ENCODE peak calls at places on chromosomes 1 and 21, in five cellular contexts. One of them, this sample, is unnamed.

GRCh38 chr1:39170731-39171375 is 33.6 kb upstream of the MACF1 start:
- DNase-seq in thoracic aorta: no peak
- DNase-seq in AG04450: no peak
- DNase-seq in upper lobe of right lung: no peak
- DNase-seq in lower lobe of right lung: no peak
- DNase-seq in this sample: peak; percentile 81

GRCh38 chr1:151946366-151946764 is 37.1 kb upstream of the THEM4 start:
- DNase-seq in thoracic aorta: no peak
- DNase-seq in AG04450: no peak
- DNase-seq in upper lobe of right lung: no peak
- DNase-seq in lower lobe of right lung: no peak
- DNase-seq in this sample: no peak

GRCh38 chr1:53572061-53572801 is 113.0 kb downstream of the DMRTB1 start:
- DNase-seq in thoracic aorta: no peak
- DNase-seq in AG04450: peak; percentile 34
- DNase-seq in upper lobe of right lung: peak; percentile 55
- DNase-seq in lower lobe of right lung: no peak
- DNase-seq in this sample: peak; percentile 50

GRCh38 chr21:44998621-44999427 is 59.0 kb downstream of the SLX9 start:
- DNase-seq in thoracic aorta: no peak
- DNase-seq in AG04450: no peak
- DNase-seq in upper lobe of right lung: no peak
- DNase-seq in lower lobe of right lung: peak; percentile 44
- DNase-seq in this sample: no peak

GRCh38 chr1:100862591-100862990 is 32.1 kb downstream of the EXTL2 start:
- DNase-seq in thoracic aorta: no peak
- DNase-seq in AG04450: peak; percentile 33
- DNase-seq in upper lobe of right lung: no peak
- DNase-seq in lower lobe of right lung: no peak
- DNase-seq in this sample: peak; percentile 44

GRCh38 chr1:107076846-107077245 is 20.4 kb downstream of the PRMT6 start:
- DNase-seq in thoracic aorta: no peak
- DNase-seq in AG04450: peak; percentile 23
- DNase-seq in upper lobe of right lung: no peak
- DNase-seq in lower lobe of right lung: no peak
- DNase-seq in this sample: no peak

GRCh38 chr1:30691480-30691879 is 31.9 kb downstream of the MATN1 start:
- DNase-seq in thoracic aorta: no peak
- DNase-seq in AG04450: no peak
- DNase-seq in upper lobe of right lung: peak; percentile 40
- DNase-seq in lower lobe of right lung: no peak
- DNase-seq in this sample: no peak

GRCh38 chr21:46171996-46172862 is 12.0 kb downstream of the SPATC1L start:
- DNase-seq in thoracic aorta: no peak
- DNase-seq in AG04450: no peak
- DNase-seq in upper lobe of right lung: peak; percentile 30
- DNase-seq in lower lobe of right lung: no peak
- DNase-seq in this sample: no peak

GRCh38 chr1:88943221-88943620 is 49.2 kb downstream of the KYAT3 start:
- DNase-seq in thoracic aorta: no peak
- DNase-seq in AG04450: no peak
- DNase-seq in upper lobe of right lung: no peak
- DNase-seq in lower lobe of right lung: no peak
- DNase-seq in this sample: no peak

GRCh38 chr1:106554294-106554693 is 502.2 kb upstream of the PRMT6 start:
- DNase-seq in thoracic aorta: no peak
- DNase-seq in AG04450: no peak
- DNase-seq in upper lobe of right lung: no peak
- DNase-seq in lower lobe of right lung: no peak
- DNase-seq in this sample: no peak

GRCh38 chr21:28928578-28929124 is 64.0 kb downstream of the LTN1 start:
- DNase-seq in thoracic aorta: no peak
- DNase-seq in AG04450: no peak
- DNase-seq in upper lobe of right lung: no peak
- DNase-seq in lower lobe of right lung: no peak
- DNase-seq in this sample: peak; percentile 55

GRCh38 chr1:3423245-3423829 is 31.1 kb upstream of the ARHGEF16 start:
- DNase-seq in thoracic aorta: peak; percentile 51
- DNase-seq in AG04450: no peak
- DNase-seq in upper lobe of right lung: peak; percentile 86
- DNase-seq in lower lobe of right lung: peak; percentile 84
- DNase-seq in this sample: no peak

GRCh38 chr21:34113842-34114241 is 40.5 kb downstream of the MRPS6 start:
- DNase-seq in thoracic aorta: no peak
- DNase-seq in AG04450: no peak
- DNase-seq in upper lobe of right lung: no peak
- DNase-seq in lower lobe of right lung: no peak
- DNase-seq in this sample: no peak

GRCh38 chr1:75632350-75632949 is 21.5 kb upstream of the SLC44A5 start:
- DNase-seq in thoracic aorta: no peak
- DNase-seq in AG04450: no peak
- DNase-seq in upper lobe of right lung: no peak
- DNase-seq in lower lobe of right lung: no peak
- DNase-seq in this sample: peak; percentile 32

GRCh38 chr1:102661481-102661880 is 446.8 kb downstream of the COL11A1 start:
- DNase-seq in thoracic aorta: no peak
- DNase-seq in AG04450: no peak
- DNase-seq in upper lobe of right lung: no peak
- DNase-seq in lower lobe of right lung: peak; percentile 20
- DNase-seq in this sample: no peak

GRCh38 chr21:42574234-42575027 is 60.8 kb downstream of the SLC37A1 start:
- DNase-seq in thoracic aorta: no peak
- DNase-seq in AG04450: no peak
- DNase-seq in upper lobe of right lung: peak; percentile 62
- DNase-seq in lower lobe of right lung: peak; percentile 45
- DNase-seq in this sample: peak; percentile 45

GRCh38 chr1:44721521-44722361 is 9.2 kb downstream of the RNU5D-1 start:
- DNase-seq in thoracic aorta: no peak
- DNase-seq in AG04450: peak; percentile 87
- DNase-seq in upper lobe of right lung: peak; percentile 81
- DNase-seq in lower lobe of right lung: peak; percentile 78
- DNase-seq in this sample: peak; percentile 96

GRCh38 chr1:228151526-228151925 is 1.8 kb downstream of the GJC2 start:
- DNase-seq in thoracic aorta: no peak
- DNase-seq in AG04450: no peak
- DNase-seq in upper lobe of right lung: no peak
- DNase-seq in lower lobe of right lung: no peak
- DNase-seq in this sample: no peak

GRCh38 chr1:38244218-38244617 is 197.6 kb upstream of the POU3F1 start:
- DNase-seq in thoracic aorta: no peak
- DNase-seq in AG04450: no peak
- DNase-seq in upper lobe of right lung: no peak
- DNase-seq in lower lobe of right lung: no peak
- DNase-seq in this sample: no peak

GRCh38 chr1:235783148-235783776 is 83.4 kb downstream of the LYST start:
- DNase-seq in thoracic aorta: no peak
- DNase-seq in AG04450: peak; percentile 15
- DNase-seq in upper lobe of right lung: no peak
- DNase-seq in lower lobe of right lung: no peak
- DNase-seq in this sample: peak; percentile 57

GRCh38 chr1:16913866-16914662 is 7.7 kb upstream of the CROCC start:
- DNase-seq in thoracic aorta: peak; percentile 63
- DNase-seq in AG04450: peak; percentile 89
- DNase-seq in upper lobe of right lung: peak; percentile 96
- DNase-seq in lower lobe of right lung: peak; percentile 94
- DNase-seq in this sample: peak; percentile 95

GRCh38 chr1:87880747-87881133 is 552.1 kb downstream of the LMO4 start:
- DNase-seq in thoracic aorta: no peak
- DNase-seq in AG04450: no peak
- DNase-seq in upper lobe of right lung: no peak
- DNase-seq in lower lobe of right lung: no peak
- DNase-seq in this sample: peak; percentile 57

GRCh38 chr1:21072721-21073120 is 104.0 kb downstream of the EIF4G3 start:
- DNase-seq in thoracic aorta: no peak
- DNase-seq in AG04450: no peak
- DNase-seq in upper lobe of right lung: no peak
- DNase-seq in lower lobe of right lung: no peak
- DNase-seq in this sample: no peak

GRCh38 chr1:33654267-33654832 is 181.9 kb downstream of the ZSCAN20 start:
- DNase-seq in thoracic aorta: no peak
- DNase-seq in AG04450: no peak
- DNase-seq in upper lobe of right lung: no peak
- DNase-seq in lower lobe of right lung: no peak
- DNase-seq in this sample: peak; percentile 25

GRCh38 chr1:60066001-60066400 is 7.6 kb downstream of the C1orf87 start:
- DNase-seq in thoracic aorta: no peak
- DNase-seq in AG04450: no peak
- DNase-seq in upper lobe of right lung: no peak
- DNase-seq in lower lobe of right lung: no peak
- DNase-seq in this sample: peak; percentile 82

GRCh38 chr1:3133671-3134070 is 64.7 kb downstream of the PRDM16 start:
- DNase-seq in thoracic aorta: no peak
- DNase-seq in AG04450: no peak
- DNase-seq in upper lobe of right lung: peak; percentile 74
- DNase-seq in lower lobe of right lung: peak; percentile 62
- DNase-seq in this sample: no peak

GRCh38 chr1:28935293-28935692 is 20.9 kb downstream of the EPB41 start:
- DNase-seq in thoracic aorta: no peak
- DNase-seq in AG04450: no peak
- DNase-seq in upper lobe of right lung: no peak
- DNase-seq in lower lobe of right lung: no peak
- DNase-seq in this sample: no peak

GRCh38 chr1:1562556-1563195 is 12.0 kb downstream of the SSU72 start:
- DNase-seq in thoracic aorta: no peak
- DNase-seq in AG04450: no peak
- DNase-seq in upper lobe of right lung: no peak
- DNase-seq in lower lobe of right lung: no peak
- DNase-seq in this sample: no peak

GRCh38 chr1:3454811-3455618 is 550 bp downstream of the ARHGEF16 start:
- DNase-seq in thoracic aorta: no peak
- DNase-seq in AG04450: no peak
- DNase-seq in upper lobe of right lung: peak; percentile 86
- DNase-seq in lower lobe of right lung: peak; percentile 78
- DNase-seq in this sample: no peak

GRCh38 chr1:247007511-247008405 is at the start of gene ZNF695:
- DNase-seq in thoracic aorta: peak; percentile 31
- DNase-seq in AG04450: peak; percentile 82
- DNase-seq in upper lobe of right lung: peak; percentile 87
- DNase-seq in lower lobe of right lung: peak; percentile 86
- DNase-seq in this sample: peak; percentile 92
- H3K4me3 ChIP-seq in thoracic aorta: peak within 1 kb of the TSS; percentile 68
- H3K4me3 ChIP-seq in AG04450: peak within 1 kb of the TSS; percentile 83
- H3K4me3 ChIP-seq in upper lobe of right lung: peak within 1 kb of the TSS; percentile 52
- H3K4me3 ChIP-seq in lower lobe of right lung: peak within 1 kb of the TSS; percentile 58
- H3K4me3 ChIP-seq in this sample: peak within 1 kb of the TSS; percentile 70

GRCh38 chr1:203771901-203772301 is 6.9 kb downstream of the LAX1 start:
- DNase-seq in thoracic aorta: no peak
- DNase-seq in AG04450: no peak
- DNase-seq in upper lobe of right lung: no peak
- DNase-seq in lower lobe of right lung: no peak
- DNase-seq in this sample: peak; percentile 72

GRCh38 chr1:203772836-203773235 is 7.9 kb downstream of the LAX1 start:
- DNase-seq in thoracic aorta: no peak
- DNase-seq in AG04450: no peak
- DNase-seq in upper lobe of right lung: no peak
- DNase-seq in lower lobe of right lung: no peak
- DNase-seq in this sample: no peak

GRCh38 chr1:203765029-203765837 is at the start of gene LAX1:
- DNase-seq in thoracic aorta: no peak
- DNase-seq in AG04450: no peak
- DNase-seq in upper lobe of right lung: peak; percentile 41
- DNase-seq in lower lobe of right lung: no peak
- DNase-seq in this sample: no peak

GRCh38 chr1:203768158-203768725 is 3.3 kb downstream of the LAX1 start:
- DNase-seq in thoracic aorta: no peak
- DNase-seq in AG04450: no peak
- DNase-seq in upper lobe of right lung: no peak
- DNase-seq in lower lobe of right lung: no peak
- DNase-seq in this sample: no peak

DNA sequence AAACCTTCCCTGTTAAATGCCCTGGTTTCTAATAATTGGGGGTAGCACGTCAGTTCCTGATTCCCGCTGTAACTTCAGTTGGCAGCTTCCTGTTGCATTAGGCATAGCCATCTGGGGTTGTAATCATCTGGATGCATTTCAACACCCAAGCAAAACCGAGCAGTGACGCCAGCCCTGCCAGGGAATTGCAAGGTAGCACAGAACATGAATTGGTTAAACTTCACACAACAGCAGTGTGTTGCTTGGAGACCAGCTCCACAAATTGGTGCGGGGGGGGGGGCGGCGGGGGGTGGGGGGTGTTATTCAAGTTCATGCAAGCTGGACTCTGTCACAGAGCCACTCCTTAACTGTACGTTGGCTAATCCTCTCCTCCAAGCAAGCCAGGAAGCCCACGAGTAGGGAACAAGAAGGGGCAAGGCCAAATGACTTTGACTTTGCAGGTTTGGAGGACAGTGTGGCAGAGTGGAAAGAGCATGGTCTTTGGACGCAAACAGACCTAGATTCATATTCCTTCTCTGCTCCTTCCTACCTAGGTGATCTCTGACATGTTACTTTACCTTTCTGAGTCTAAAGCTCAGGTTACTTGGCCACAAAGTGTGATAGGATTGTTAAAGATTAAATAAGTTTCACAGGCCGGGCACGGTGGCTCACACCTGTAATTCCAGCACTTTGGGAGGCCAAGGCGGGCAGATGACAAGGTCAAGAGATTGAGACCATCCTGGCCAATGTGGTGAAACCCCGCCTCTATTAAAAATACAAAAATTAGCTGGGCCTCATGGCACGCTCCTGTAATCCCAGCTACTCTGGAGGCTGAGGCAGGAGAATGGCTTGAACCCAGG is 4.7 kb downstream of the LAX1 start:
- DNase-seq in thoracic aorta: peak; percentile 61
- DNase-seq in AG04450: peak; percentile 81
- DNase-seq in upper lobe of right lung: peak; percentile 84
- DNase-seq in lower lobe of right lung: peak; percentile 80
- DNase-seq in this sample: peak; percentile 96
- H3K4me3 ChIP-seq in thoracic aorta: peak overlapping the region; percentile 55
- H3K4me3 ChIP-seq in AG04450: no peak overlapping the region
- H3K4me3 ChIP-seq in upper lobe of right lung: no peak overlapping the region
- H3K4me3 ChIP-seq in lower lobe of right lung: no peak overlapping the region
- H3K4me3 ChIP-seq in this sample: no peak overlapping the region

GRCh38 chr21:39350094-39351006 is 1.5 kb upstream of the HMGN1 start:
- DNase-seq in thoracic aorta: no peak
- DNase-seq in AG04450: no peak
- DNase-seq in upper lobe of right lung: no peak
- DNase-seq in lower lobe of right lung: no peak
- DNase-seq in this sample: no peak
- H3K4me3 ChIP-seq in thoracic aorta: peak overlapping the region; percentile 79
- H3K4me3 ChIP-seq in AG04450: peak overlapping the region; percentile 61
- H3K4me3 ChIP-seq in upper lobe of right lung: peak overlapping the region; percentile 79
- H3K4me3 ChIP-seq in lower lobe of right lung: peak overlapping the region; percentile 88
- H3K4me3 ChIP-seq in this sample: peak overlapping the region; percentile 70

DNA sequence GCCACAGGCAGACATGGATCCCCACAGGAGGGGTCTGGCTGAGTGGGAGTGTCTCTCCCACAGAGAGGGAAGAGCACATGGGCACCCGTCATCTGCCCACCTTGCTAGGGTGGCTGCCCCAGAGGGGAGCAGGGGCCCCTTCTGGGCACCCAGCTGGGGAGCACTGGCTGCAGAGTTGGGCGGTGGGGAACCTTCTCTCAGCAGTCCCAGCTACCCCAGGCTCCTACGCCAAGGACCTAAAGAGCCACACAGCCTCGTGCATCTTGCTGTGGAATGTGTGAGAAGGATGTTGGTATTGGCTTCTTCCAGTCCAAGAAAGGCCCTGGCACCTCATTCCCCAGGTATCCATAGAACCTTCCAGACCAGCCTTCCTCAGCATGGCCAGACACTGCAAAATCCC is 250.6 kb upstream of the VAMP3 start:
- DNase-seq in thoracic aorta: no peak
- DNase-seq in AG04450: no peak
- DNase-seq in upper lobe of right lung: no peak
- DNase-seq in lower lobe of right lung: peak; percentile 34
- DNase-seq in this sample: no peak
- H3K4me3 ChIP-seq in thoracic aorta: no peak overlapping the region
- H3K4me3 ChIP-seq in AG04450: no peak overlapping the region
- H3K4me3 ChIP-seq in upper lobe of right lung: no peak overlapping the region
- H3K4me3 ChIP-seq in lower lobe of right lung: no peak overlapping the region
- H3K4me3 ChIP-seq in this sample: no peak overlapping the region

This sample was measured in fibroblast of villous mesenchyme.